ENCODE peak calls at places on chromosome 7, in eight cellular contexts. C is ELR; U is CD8-positive, alpha-beta memory T cell; K is MCF 10A; X is foreskin fibroblast; B is NCI-H2081 treated with DMSO at 0.1 percent for 48 hours; N is H4; V is stimulated activated CD8-positive, alpha-beta memory T cell treated with anti-CD3 and anti-CD28 coated beads, Interleukin-4, amount 100 ng/mL, for 4 hours. J is an unnamed sample.

GRCh38 chr7:151875862-151876111 is 1.1 kb downstream of the PRKAG2 start:
- DNase-seq in C (peak), U (no peak), K (peak), X (peak), B (no peak), N (no peak), V (no peak), J (no peak)

GRCh38 chr7:92461027-92462003 is 14.0 kb downstream of the GATAD1 start:
- DNase-seq in C (peak), U (peak), K (peak), X (peak), B (peak), N (peak), V (no peak), J (peak)

GRCh38 chr7:47556511-47557180 is 25.3 kb downstream of the TNS3 start:
- DNase-seq in C (peak), U (no peak), K (no peak), X (peak), B (no peak), N (no peak), V (no peak), J (peak)

GRCh38 chr7:29825750-29826529 is 19.6 kb downstream of the WIPF3 start:
- DNase-seq in C (no peak), U (no peak), K (no peak), X (no peak), B (no peak), N (peak), V (no peak), J (no peak)

GRCh38 chr7:77482015-77482414 is 55.1 kb upstream of the PTPN12 start:
- DNase-seq in C (no peak), U (no peak), K (peak), X (peak), B (no peak), N (peak), V (no peak), J (peak)

GRCh38 chr7:38831262-38831661 is 77.7 kb downstream of the VPS41 start:
- DNase-seq in C (no peak), U (no peak), K (no peak), X (no peak), B (no peak), N (no peak), V (no peak), J (peak)

GRCh38 chr7:157402388-157402703 is 65.5 kb downstream of the DNAJB6 start:
- DNase-seq in C (no peak), U (no peak), K (no peak), X (no peak), B (no peak), N (no peak), V (no peak), J (no peak)

GRCh38 chr7:77415474-77415821 is 701 bp downstream of the GSAP start:
- DNase-seq in C (peak), U (peak), K (no peak), X (peak), B (no peak), N (no peak), V (no peak), J (no peak)

GRCh38 chr7:19752045-19752444 is 21.4 kb downstream of the TMEM196 start:
- DNase-seq in C (no peak), U (no peak), K (no peak), X (no peak), B (no peak), N (no peak), V (no peak), J (no peak)